ENCODE peak calls at places on chromosomes 7 and 10, in four cellular contexts. P, W, K and Z are unnamed samples.

GRCh38 chr7:102284399-102284798 is 2.3 kb upstream of the SH2B2 start:
- DNase-seq in P (no peak), K (no peak), W (no peak), Z (no peak)

GRCh38 chr10:44913312-44914079 is 2.4 kb downstream of the TMEM72 start:
- DNase-seq in K (peak; percentile 31), W (no peak), P (peak; percentile 59), Z (no peak)

GRCh38 chr7:1054438-1055083 is 10.2 kb downstream of the GPR146 start:
- DNase-seq in W (no peak), K (no peak), P (no peak), Z (peak; percentile 63)

GRCh38 chr7:96921231-96921630 is 84.1 kb upstream of the DLX6 start:
- DNase-seq in W (no peak), P (no peak), K (no peak), Z (no peak)

GRCh38 chr10:36446873-36447272 is 678.5 kb upstream of the ANKRD30A start:
- DNase-seq in K (no peak), P (no peak), W (no peak), Z (no peak)

GRCh38 chr10:47088656-47089354 is 177.6 kb downstream of the PTPN20 start:
- DNase-seq in K (no peak), P (no peak), W (no peak), Z (no peak)

GRCh38 chr7:25454562-25455031 is 226.3 kb upstream of the NPVF start:
- DNase-seq in P (no peak), W (no peak), K (no peak), Z (no peak)

GRCh38 chr10:13270877-13271551 is 28.9 kb downstream of the PHYH start:
- DNase-seq in P (no peak), K (no peak), W (peak; percentile 22), Z (no peak)

GRCh38 chr10:133235891-133236321 is 1.7 kb upstream of the VENTX start:
- DNase-seq in K (no peak), W (no peak), P (no peak), Z (no peak)

GRCh38 chr7:116546916-116547315 is 22.1 kb downstream of the CAV1 start:
- DNase-seq in K (no peak), P (no peak), W (no peak), Z (no peak)

GRCh38 chr10:90847436-90847835 is 10.4 kb downstream of the HTR7 start:
- DNase-seq in P (no peak), K (no peak), W (peak; percentile 21), Z (no peak)

GRCh38 chr10:28236641-28237040 is 66.2 kb downstream of the MPP7 start:
- DNase-seq in P (no peak), K (no peak), W (no peak), Z (no peak)

GRCh38 chr7:218896-219580 is 26.7 kb downstream of the FAM20C start:
- DNase-seq in P (no peak), K (no peak), W (no peak), Z (no peak)

GRCh38 chr10:28841625-28842024 is 164.3 kb downstream of the BAMBI start:
- DNase-seq in P (no peak), K (no peak), W (peak; percentile 32), Z (no peak)

GRCh38 chr7:113289140-113289740 is 170.9 kb upstream of the SMIM30 start:
- DNase-seq in K (peak; percentile 42), W (peak; percentile 30), P (no peak), Z (no peak)

GRCh38 chr7:28135296-28135695 is 45.3 kb downstream of the JAZF1 start:
- DNase-seq in K (no peak), W (no peak), P (no peak), Z (no peak)

GRCh38 chr7:81776972-81777371 is 7.1 kb upstream of the HGF start:
- DNase-seq in W (no peak), K (no peak), P (no peak), Z (no peak)

GRCh38 chr7:112437038-112437437 is 13.2 kb upstream of the IFRD1 start:
- DNase-seq in P (no peak), W (no peak), K (no peak), Z (no peak)

GRCh38 chr7:33773053-33773452 is 132.3 kb upstream of the BMPER start:
- DNase-seq in K (no peak), W (no peak), P (no peak), Z (no peak)

GRCh38 chr10:62014510-62014909 is 113.0 kb downstream of the ARID5B start:
- DNase-seq in W (no peak), K (no peak), P (no peak), Z (no peak)

GRCh38 chr7:157329447-157329846 is 7.4 kb upstream of the DNAJB6 start:
- DNase-seq in W (no peak), K (no peak), P (no peak), Z (no peak)